ENCODE peak calls at places on chromosomes 3 and 15, in nine cellular contexts. V is Karpas-422, N is mesendoderm, X is astrocyte of the hippocampus, E is GM23248, G is Caki2, M is NCI-H1417, O is cardiac fibroblast, U is colonic mucosa. I is an unnamed sample.

GRCh38 chr3:170228093-170228766 is 6.0 kb downstream of the PRKCI start:
- DNase-seq in V (no peak), N (no peak), X (peak; percentile 14), E (peak; percentile 44), G (peak; percentile 39), M (no peak), O (peak; percentile 47), U (no peak), I (no peak)

GRCh38 chr3:153144779-153145178 is 17.2 kb upstream of the RAP2B start:
- DNase-seq in V (no peak), N (no peak), X (peak; percentile 44), E (peak; percentile 73), G (no peak), M (no peak), O (peak; percentile 69), U (no peak), I (peak; percentile 67)

GRCh38 chr3:41345788-41346187 is 146.5 kb downstream of the CTNNB1 start:
- DNase-seq in V (no peak), N (no peak), X (no peak), E (no peak), G (no peak), M (no peak), O (no peak), U (no peak), I (no peak)

GRCh38 chr3:19065027-19065426 is 83.3 kb upstream of the KCNH8 start:
- DNase-seq in V (peak; percentile 59), N (peak; percentile 33), X (peak; percentile 24), E (no peak), G (no peak), M (peak; percentile 51), O (no peak), U (no peak), I (no peak)

GRCh38 chr3:16362781-16363180 is 97.8 kb downstream of the OXNAD1 start:
- DNase-seq in V (no peak), N (peak; percentile 32), X (peak; percentile 30), E (peak; percentile 40), G (no peak), M (no peak), O (no peak), U (no peak), I (peak; percentile 48)

GRCh38 chr3:171277456-171278406 is 182.5 kb downstream of the TNIK start:
- DNase-seq in V (no peak), N (no peak), X (no peak), E (no peak), G (no peak), M (no peak), O (no peak), U (no peak), I (no peak)

GRCh38 chr15:68348064-68348463 is 70.5 kb downstream of the FEM1B start:
- DNase-seq in V (no peak), N (no peak), X (no peak), E (peak; percentile 40), G (no peak), M (no peak), O (no peak), U (no peak), I (no peak)

GRCh38 chr3:50265988-50266387 is 3.0 kb upstream of the SEMA3B start:
- DNase-seq in V (no peak), N (no peak), X (no peak), E (no peak), G (no peak), M (no peak), O (no peak), U (no peak), I (no peak)

GRCh38 chr3:154090116-154090420 is 31.1 kb upstream of the ARHGEF26 start:
- DNase-seq in V (no peak), N (peak; percentile 60), X (no peak), E (no peak), G (no peak), M (no peak), O (no peak), U (no peak), I (no peak)

GRCh38 chr15:25899870-25900269 is 36.7 kb upstream of the ATP10A start:
- DNase-seq in V (no peak), N (no peak), X (no peak), E (peak; percentile 67), G (no peak), M (no peak), O (peak; percentile 45), U (no peak), I (no peak)

GRCh38 chr15:34993877-34994276 is 5.8 kb upstream of the ZNF770 start:
- DNase-seq in V (no peak), N (no peak), X (no peak), E (no peak), G (no peak), M (no peak), O (no peak), U (no peak), I (no peak)

GRCh38 chr3:72488736-72489030 is 359.6 kb downstream of the SHQ1 start:
- DNase-seq in V (no peak), N (no peak), X (peak; percentile 67), E (peak; percentile 78), G (peak; percentile 39), M (no peak), O (peak; percentile 68), U (no peak), I (peak; percentile 68)

GRCh38 chr3:127865941-127866340 is 43.6 kb upstream of the MGLL start:
- DNase-seq in V (no peak), N (peak; percentile 65), X (peak; percentile 65), E (peak; percentile 82), G (no peak), M (no peak), O (peak; percentile 74), U (no peak), I (peak; percentile 62)

GRCh38 chr3:29285356-29286070 is 4.6 kb downstream of the RBMS3 start:
- DNase-seq in V (no peak), N (peak; percentile 28), X (peak; percentile 17), E (peak; percentile 55), G (peak; percentile 51), M (no peak), O (peak; percentile 62), U (no peak), I (no peak)

GRCh38 chr15:68022061-68022460 is 32.1 kb upstream of the PIAS1 start:
- DNase-seq in V (no peak), N (no peak), X (no peak), E (no peak), G (no peak), M (no peak), O (no peak), U (peak; percentile 27), I (no peak)

GRCh38 chr3:32842987-32843386 is 25.2 kb downstream of the TRIM71 start:
- DNase-seq in V (no peak), N (no peak), X (no peak), E (no peak), G (no peak), M (no peak), O (no peak), U (no peak), I (no peak)

GRCh38 chr3:195162033-195162669 is 108.8 kb downstream of the XXYLT1 start:
- DNase-seq in V (no peak), N (no peak), X (no peak), E (no peak), G (no peak), M (no peak), O (no peak), U (no peak), I (no peak)

GRCh38 chr3:186241910-186242821 is 119.9 kb downstream of the DGKG start:
- DNase-seq in V (peak; percentile 91), N (peak; percentile 96), X (peak; percentile 77), E (peak; percentile 39), G (peak; percentile 94), M (peak; percentile 17), O (peak; percentile 90), U (peak; percentile 64), I (peak; percentile 64)

GRCh38 chr3:98504534-98504933 is 7.1 kb downstream of the OR5K2 start:
- DNase-seq in V (no peak), N (no peak), X (no peak), E (no peak), G (no peak), M (no peak), O (no peak), U (no peak), I (no peak)

GRCh38 chr3:25576836-25577454 is 87.8 kb downstream of the TOP2B start:
- DNase-seq in V (no peak), N (no peak), X (no peak), E (no peak), G (no peak), M (no peak), O (no peak), U (no peak), I (no peak)

GRCh38 chr15:48955967-48956366 is 7.8 kb downstream of the SHC4 start:
- DNase-seq in V (no peak), N (no peak), X (no peak), E (no peak), G (no peak), M (no peak), O (no peak), U (no peak), I (no peak)

GRCh38 chr3:111859061-111859973 is at the start of gene PHLDB2:
- DNase-seq in V (no peak), N (peak; percentile 94), X (peak; percentile 96), E (peak; percentile 91), G (peak; percentile 58), M (peak; percentile 82), O (peak; percentile 85), U (peak; percentile 56), I (peak; percentile 86)

GRCh38 chr15:83734487-83734886 is 80.6 kb downstream of the ADAMTSL3 start:
- DNase-seq in V (peak; percentile 42), N (peak; percentile 69), X (no peak), E (peak; percentile 3), G (no peak), M (peak; percentile 52), O (peak; percentile 23), U (no peak), I (no peak)

GRCh38 chr15:40754574-40754882 is 526 bp downstream of the RMDN3 start:
- DNase-seq in V (no peak), N (no peak), X (peak; percentile 41), E (peak; percentile 66), G (no peak), M (peak; percentile 43), O (peak; percentile 18), U (peak; percentile 48), I (no peak)

GRCh38 chr3:43759297-43759782 is 68.6 kb downstream of the ABHD5 start:
- DNase-seq in V (peak; percentile 52), N (peak; percentile 81), X (peak; percentile 56), E (peak; percentile 93), G (peak; percentile 87), M (peak; percentile 4), O (peak; percentile 87), U (no peak), I (peak; percentile 53)

GRCh38 chr3:127491323-127491722 is 99.2 kb downstream of the TPRA1 start:
- DNase-seq in V (peak; percentile 33), N (no peak), X (no peak), E (peak; percentile 15), G (no peak), M (no peak), O (peak; percentile 5), U (no peak), I (no peak)

GRCh38 chr15:31328425-31328998 is 1.9 kb downstream of the KLF13 start:
- DNase-seq in V (peak; percentile 73), N (no peak), X (peak; percentile 21), E (peak; percentile 89), G (no peak), M (peak; percentile 73), O (peak; percentile 46), U (peak; percentile 47), I (peak; percentile 23)